ENCODE peak calls at places on chromosome 21, in six cellular contexts. One of them, this sample, is unnamed.

GRCh38 chr21:29104239-29104708 is 26.2 kb upstream of the MAP3K7CL start:
- DNase-seq in astrocyte of the spinal cord: no peak
- DNase-seq in lower lobe of right lung: no peak
- DNase-seq in lung: no peak
- DNase-seq in B cell: no peak
- DNase-seq in A549: no peak
- DNase-seq in this sample: no peak

GRCh38 chr21:41490330-41490729 is 17.6 kb downstream of the TMPRSS2 start:
- DNase-seq in B cell: no peak
- DNase-seq in lower lobe of right lung: no peak
- DNase-seq in lung: no peak
- DNase-seq in A549: no peak
- DNase-seq in astrocyte of the spinal cord: no peak
- DNase-seq in this sample: no peak

GRCh38 chr21:42414928-42415769 is 11.4 kb downstream of the UBASH3A start:
- DNase-seq in lung: no peak
- DNase-seq in A549: peak
- DNase-seq in astrocyte of the spinal cord: peak
- DNase-seq in B cell: peak
- DNase-seq in lower lobe of right lung: no peak
- DNase-seq in this sample: peak

GRCh38 chr21:31351973-31352372 is 7.9 kb upstream of the TIAM1 start:
- DNase-seq in B cell: no peak
- DNase-seq in astrocyte of the spinal cord: no peak
- DNase-seq in lower lobe of right lung: no peak
- DNase-seq in A549: no peak
- DNase-seq in lung: no peak
- DNase-seq in this sample: no peak

GRCh38 chr21:42665026-42665425 is 11.6 kb downstream of the PDE9A start:
- DNase-seq in A549: no peak
- DNase-seq in astrocyte of the spinal cord: no peak
- DNase-seq in B cell: no peak
- DNase-seq in lung: no peak
- DNase-seq in lower lobe of right lung: no peak
- DNase-seq in this sample: no peak

GRCh38 chr21:31490471-31490870 is 146.4 kb upstream of the TIAM1 start:
- DNase-seq in lower lobe of right lung: no peak
- DNase-seq in astrocyte of the spinal cord: no peak
- DNase-seq in lung: no peak
- DNase-seq in A549: peak
- DNase-seq in B cell: no peak
- DNase-seq in this sample: no peak

GRCh38 chr21:29300547-29301138 is 1.9 kb downstream of the BACH1 start:
- DNase-seq in astrocyte of the spinal cord: peak
- DNase-seq in lower lobe of right lung: no peak
- DNase-seq in B cell: no peak
- DNase-seq in A549: no peak
- DNase-seq in lung: no peak
- DNase-seq in this sample: no peak

GRCh38 chr21:37130971-37131370 is 57.9 kb downstream of the TTC3 start:
- DNase-seq in astrocyte of the spinal cord: no peak
- DNase-seq in lower lobe of right lung: no peak
- DNase-seq in lung: no peak
- DNase-seq in B cell: no peak
- DNase-seq in A549: no peak
- DNase-seq in this sample: no peak

GRCh38 chr21:42561742-42562141 is 48.1 kb downstream of the SLC37A1 start:
- DNase-seq in lung: no peak
- DNase-seq in lower lobe of right lung: peak
- DNase-seq in A549: no peak
- DNase-seq in B cell: no peak
- DNase-seq in astrocyte of the spinal cord: no peak
- DNase-seq in this sample: no peak

GRCh38 chr21:46636181-46636512 is 673 bp downstream of the PRMT2 start:
- DNase-seq in lower lobe of right lung: no peak
- DNase-seq in B cell: no peak
- DNase-seq in lung: no peak
- DNase-seq in astrocyte of the spinal cord: no peak
- DNase-seq in A549: no peak
- DNase-seq in this sample: no peak

GRCh38 chr21:46635324-46636180 is at the start of gene PRMT2:
- DNase-seq in A549: peak
- DNase-seq in astrocyte of the spinal cord: peak
- DNase-seq in lower lobe of right lung: peak
- DNase-seq in lung: peak
- DNase-seq in B cell: peak
- DNase-seq in this sample: peak

GRCh38 chr21:46633561-46633960 is 1.9 kb upstream of the PRMT2 start:
- DNase-seq in B cell: no peak
- DNase-seq in A549: no peak
- DNase-seq in astrocyte of the spinal cord: no peak
- DNase-seq in lower lobe of right lung: no peak
- DNase-seq in lung: no peak
- DNase-seq in this sample: no peak

GRCh38 chr21:46634427-46634826 is 1.0 kb upstream of the PRMT2 start:
- DNase-seq in astrocyte of the spinal cord: no peak
- DNase-seq in B cell: no peak
- DNase-seq in lower lobe of right lung: no peak
- DNase-seq in lung: no peak
- DNase-seq in A549: no peak
- DNase-seq in this sample: no peak

DNA sequence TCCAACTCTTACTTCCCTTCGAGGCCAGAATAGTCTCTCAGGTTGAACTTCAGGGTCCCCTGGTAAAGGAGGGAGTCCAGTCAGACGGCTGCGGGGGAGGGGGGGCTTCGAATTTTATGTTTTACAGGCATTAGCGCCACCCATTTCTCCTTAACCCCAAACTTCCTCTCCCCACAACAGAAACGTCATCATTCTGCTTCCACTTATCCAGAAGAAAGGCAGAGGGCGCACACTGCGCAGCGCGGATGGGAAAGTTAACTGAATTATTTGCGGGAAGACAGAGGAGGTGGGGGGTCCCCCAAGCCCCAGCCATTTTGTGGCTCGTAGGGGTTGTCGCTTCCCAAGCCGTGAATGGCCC is 529 bp upstream of the PRMT2 start:
- DNase-seq in B cell: no peak
- DNase-seq in lung: peak
- DNase-seq in astrocyte of the spinal cord: peak
- DNase-seq in lower lobe of right lung: peak
- DNase-seq in A549: peak
- DNase-seq in this sample: no peak
- TF ChIP-seq CTCF in B cell: no peak
- TF ChIP-seq CTCF in lung: no peak
- TF ChIP-seq CTCF in astrocyte of the spinal cord: peak
- TF ChIP-seq CTCF in lower lobe of right lung: peak
- TF ChIP-seq CTCF in A549: no peak
- TF ChIP-seq CTCF in this sample: no peak

GRCh38 chr21:44420416-44421205 is 34.7 kb upstream of the LRRC3 start:
- DNase-seq in lung: no peak
- DNase-seq in lower lobe of right lung: no peak
- DNase-seq in B cell: no peak
- DNase-seq in astrocyte of the spinal cord: no peak
- DNase-seq in A549: no peak
- DNase-seq in this sample: no peak
- TF ChIP-seq CTCF in lung: no peak
- TF ChIP-seq CTCF in lower lobe of right lung: no peak
- TF ChIP-seq CTCF in B cell: no peak
- TF ChIP-seq CTCF in astrocyte of the spinal cord: no peak
- TF ChIP-seq CTCF in A549: no peak
- TF ChIP-seq CTCF in this sample: no peak

DNA sequence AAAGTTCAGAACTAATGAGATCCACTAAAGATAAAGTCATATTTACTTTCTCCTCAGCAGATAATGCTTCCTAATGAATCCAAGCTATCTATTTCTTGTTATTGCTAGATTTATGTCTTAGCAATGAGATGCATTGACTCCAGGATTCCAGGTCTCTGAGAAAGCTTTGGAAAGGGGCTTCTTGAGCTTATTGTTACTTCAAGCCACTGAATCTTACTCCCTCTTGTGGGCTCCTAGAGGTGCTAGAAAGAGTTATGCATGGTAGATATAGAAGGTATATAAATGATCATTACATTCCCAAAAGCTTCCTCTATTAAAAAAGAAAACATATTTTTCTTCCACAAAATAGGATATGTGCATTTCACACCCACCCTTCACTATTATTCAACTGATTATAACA is 246.4 kb upstream of the ADAMTS5 start:
- DNase-seq in lung: no peak
- DNase-seq in lower lobe of right lung: no peak
- DNase-seq in B cell: no peak
- DNase-seq in astrocyte of the spinal cord: no peak
- DNase-seq in A549: no peak
- DNase-seq in this sample: no peak
- TF ChIP-seq CTCF in lung: no peak
- TF ChIP-seq CTCF in lower lobe of right lung: no peak
- TF ChIP-seq CTCF in B cell: no peak
- TF ChIP-seq CTCF in astrocyte of the spinal cord: peak
- TF ChIP-seq CTCF in A549: no peak
- TF ChIP-seq CTCF in this sample: no peak

GRCh38 chr21:34669149-34669879 is 520 bp downstream of the CLIC6 start:
- DNase-seq in B cell: no peak
- DNase-seq in lower lobe of right lung: peak
- DNase-seq in A549: no peak
- DNase-seq in astrocyte of the spinal cord: no peak
- DNase-seq in lung: no peak
- DNase-seq in this sample: no peak

GRCh38 chr21:34671891-34672290 is 3.1 kb downstream of the CLIC6 start:
- DNase-seq in A549: no peak
- DNase-seq in astrocyte of the spinal cord: no peak
- DNase-seq in lower lobe of right lung: no peak
- DNase-seq in lung: no peak
- DNase-seq in B cell: no peak
- DNase-seq in this sample: no peak

GRCh38 chr21:34673006-34673405 is 4.2 kb downstream of the CLIC6 start:
- DNase-seq in A549: no peak
- DNase-seq in astrocyte of the spinal cord: no peak
- DNase-seq in lung: no peak
- DNase-seq in B cell: no peak
- DNase-seq in lower lobe of right lung: no peak
- DNase-seq in this sample: no peak

GRCh38 chr21:34668803-34669148 is at the start of gene CLIC6:
- DNase-seq in lower lobe of right lung: peak
- DNase-seq in B cell: no peak
- DNase-seq in lung: peak
- DNase-seq in astrocyte of the spinal cord: no peak
- DNase-seq in A549: no peak
- DNase-seq in this sample: no peak

DNA sequence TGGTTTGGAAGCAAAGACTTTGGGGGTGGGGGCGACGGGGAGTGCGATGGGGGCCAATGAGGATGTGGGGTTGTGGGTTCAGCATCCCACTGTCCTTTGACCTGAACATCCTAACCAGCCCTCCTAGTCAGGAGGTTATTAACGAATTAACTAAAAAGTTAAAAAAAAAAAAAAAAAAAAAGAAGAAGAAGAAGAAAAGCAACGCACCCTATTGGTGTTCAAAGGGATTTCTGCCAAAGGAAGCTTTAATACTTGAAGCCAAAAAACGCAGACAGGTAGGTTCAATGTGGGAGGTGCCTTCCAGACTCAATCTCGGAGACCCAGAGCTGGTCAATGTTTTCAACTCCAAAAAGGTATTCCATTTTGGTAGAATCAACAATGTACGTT is 2.2 kb downstream of the CLIC6 start:
- DNase-seq in lung: no peak
- DNase-seq in lower lobe of right lung: no peak
- DNase-seq in A549: no peak
- DNase-seq in astrocyte of the spinal cord: no peak
- DNase-seq in B cell: no peak
- DNase-seq in this sample: no peak
- TF ChIP-seq CTCF in lung: no peak
- TF ChIP-seq CTCF in lower lobe of right lung: no peak
- TF ChIP-seq CTCF in A549: no peak
- TF ChIP-seq CTCF in astrocyte of the spinal cord: peak
- TF ChIP-seq CTCF in B cell: no peak
- TF ChIP-seq CTCF in this sample: no peak

GRCh38 chr21:34670220-34670961 is 1.6 kb downstream of the CLIC6 start:
- DNase-seq in astrocyte of the spinal cord: no peak
- DNase-seq in A549: no peak
- DNase-seq in lung: no peak
- DNase-seq in B cell: peak
- DNase-seq in lower lobe of right lung: no peak
- DNase-seq in this sample: no peak
- TF ChIP-seq CTCF in astrocyte of the spinal cord: no peak
- TF ChIP-seq CTCF in A549: no peak
- TF ChIP-seq CTCF in lung: no peak
- TF ChIP-seq CTCF in B cell: no peak
- TF ChIP-seq CTCF in lower lobe of right lung: no peak
- TF ChIP-seq CTCF in this sample: no peak

DNA sequence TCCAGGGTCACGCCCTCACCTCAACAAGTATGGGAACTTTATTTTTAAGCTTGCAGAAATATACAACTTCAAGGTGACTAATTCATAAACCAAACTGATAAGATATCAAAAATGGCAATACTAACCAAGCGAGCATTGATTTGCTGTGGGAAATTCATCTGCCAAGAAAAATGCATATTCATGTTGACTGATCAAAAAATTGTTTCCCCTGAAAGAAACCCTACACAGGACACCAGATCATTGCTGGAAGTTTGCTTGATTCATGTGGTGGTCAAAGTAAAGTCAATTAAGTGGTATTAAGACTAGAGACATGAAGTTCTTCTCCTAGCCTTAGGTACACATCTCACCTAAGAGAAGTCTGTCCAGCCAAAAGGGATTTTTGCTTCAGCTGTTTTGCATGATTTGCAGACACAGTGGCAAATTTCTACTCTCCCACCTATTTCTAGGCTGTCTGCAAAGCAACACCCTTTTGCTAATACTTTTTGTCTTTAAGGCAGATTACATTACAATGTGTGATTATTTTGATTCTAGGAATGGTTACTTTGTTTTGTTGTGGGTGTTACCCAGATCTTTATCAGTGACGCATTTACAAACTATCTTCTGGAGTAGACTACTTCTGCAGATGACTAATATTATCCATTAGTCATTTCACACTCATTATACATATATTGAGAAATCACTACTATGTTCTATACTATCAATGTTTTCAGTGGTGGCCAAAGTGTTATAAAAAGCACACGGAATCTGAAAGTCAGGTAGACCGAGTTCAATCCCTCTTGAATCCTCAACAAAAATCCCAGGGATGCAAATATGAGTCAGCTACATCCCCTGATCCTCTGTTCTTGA is 12.3 kb downstream of the SAMSN1 start:
- DNase-seq in lung: no peak
- DNase-seq in B cell: no peak
- DNase-seq in astrocyte of the spinal cord: peak
- DNase-seq in A549: peak
- DNase-seq in lower lobe of right lung: no peak
- DNase-seq in this sample: no peak
- TF ChIP-seq CTCF in lung: no peak
- TF ChIP-seq CTCF in B cell: no peak
- TF ChIP-seq CTCF in astrocyte of the spinal cord: no peak
- TF ChIP-seq CTCF in A549: no peak
- TF ChIP-seq CTCF in lower lobe of right lung: no peak
- TF ChIP-seq CTCF in this sample: no peak